ENCODE peak calls at places on chromosomes 2 and 18, in four cellular contexts. G is ecto neural progenitor cell; O is K562; M is CD4-positive, alpha-beta T cell. W is an unnamed sample.

GRCh38 chr18:66560092-66560491 is 43.8 kb downstream of the CDH19 start:
- DNase-seq in G (no peak), M (no peak), O (no peak), W (no peak)

GRCh38 chr18:9823805-9824473 is 61.8 kb upstream of the TXNDC2 start:
- DNase-seq in O (no peak), G (no peak), M (no peak), W (no peak)

GRCh38 chr2:201643216-201643651 is at the start of gene TMEM237:
- DNase-seq in M (peak; percentile 48), O (no peak), G (no peak), W (peak; percentile 79)

GRCh38 chr2:215010390-215010789 is 128.0 kb downstream of the ABCA12 start:
- DNase-seq in G (no peak), M (no peak), O (no peak), W (no peak)

GRCh38 chr2:167843657-167844056 is 403.7 kb downstream of the STK39 start:
- DNase-seq in G (no peak), O (no peak), M (no peak), W (no peak)

GRCh38 chr2:238561230-238561629 is 134.5 kb downstream of the ASB1 start:
- DNase-seq in O (no peak), G (no peak), M (no peak), W (no peak)

GRCh38 chr2:37156857-37157714 is at the start of gene EIF2AK2:
- DNase-seq in O (peak; percentile 84), G (peak; percentile 88), M (peak; percentile 77), W (peak; percentile 92)

GRCh38 chr2:96549967-96550786 is 13.6 kb downstream of the ARID5A start:
- DNase-seq in O (peak; percentile 81), G (peak; percentile 69), M (no peak), W (peak; percentile 80)

GRCh38 chr2:233853353-233853752 is 982 bp downstream of the HJURP start:
- DNase-seq in G (no peak), M (no peak), O (no peak), W (no peak)

GRCh38 chr2:106581276-106581675 is 94.1 kb downstream of the CD8B2 start:
- DNase-seq in O (no peak), G (no peak), M (no peak), W (no peak)

GRCh38 chr2:195520671-195521155 is 136.3 kb upstream of the SLC39A10 start:
- DNase-seq in M (no peak), O (no peak), G (no peak), W (peak; percentile 91)

GRCh38 chr18:74622079-74622478 is 24.4 kb downstream of the ZNF407 start:
- DNase-seq in M (no peak), O (no peak), G (no peak), W (no peak)

GRCh38 chr2:12081481-12082210 is 335.2 kb downstream of the LPIN1 start:
- DNase-seq in M (peak; percentile 4), O (no peak), G (no peak), W (no peak)

GRCh38 chr2:151261240-151261976 is at the start of gene RBM43:
- DNase-seq in M (peak; percentile 74), O (peak; percentile 90), G (peak; percentile 82), W (peak; percentile 89)